ENCODE peak calls at places on chromosomes 2 and 18, in five cellular contexts. One of them, this sample, is unnamed.

GRCh38 chr18:6547476-6547875 is 132.8 kb upstream of the L3MBTL4 start:
- DNase-seq in ascending aorta: no peak
- DNase-seq in A549: no peak
- DNase-seq in cardiac fibroblast: no peak
- DNase-seq in cardiac muscle cell: no peak
- DNase-seq in this sample: no peak

GRCh38 chr2:239832101-239832994 is 192.8 kb downstream of the NDUFA10 start:
- DNase-seq in cardiac muscle cell: no peak
- DNase-seq in A549: no peak
- DNase-seq in ascending aorta: peak; percentile 55
- DNase-seq in cardiac fibroblast: no peak
- DNase-seq in this sample: no peak

GRCh38 chr2:20093263-20094141 is 42.1 kb upstream of the LAPTM4A start:
- DNase-seq in A549: peak; percentile 78
- DNase-seq in ascending aorta: no peak
- DNase-seq in cardiac fibroblast: peak; percentile 90
- DNase-seq in cardiac muscle cell: peak; percentile 83
- DNase-seq in this sample: peak; percentile 44

GRCh38 chr2:56130463-56131070 is 53.2 kb upstream of the CCDC85A start:
- DNase-seq in A549: peak; percentile 48
- DNase-seq in ascending aorta: no peak
- DNase-seq in cardiac muscle cell: peak; percentile 49
- DNase-seq in cardiac fibroblast: peak; percentile 66
- DNase-seq in this sample: no peak

GRCh38 chr2:42385225-42385624 is 24.2 kb upstream of the COX7A2L start:
- DNase-seq in cardiac muscle cell: peak; percentile 44
- DNase-seq in cardiac fibroblast: peak; percentile 7
- DNase-seq in A549: peak; percentile 50
- DNase-seq in ascending aorta: no peak
- DNase-seq in this sample: no peak

GRCh38 chr2:239344857-239345216 is 56.0 kb downstream of the HDAC4 start:
- DNase-seq in A549: no peak
- DNase-seq in ascending aorta: no peak
- DNase-seq in cardiac muscle cell: no peak
- DNase-seq in cardiac fibroblast: no peak
- DNase-seq in this sample: no peak

GRCh38 chr18:57918601-57919000 is 115.5 kb upstream of the ATP8B1 start:
- DNase-seq in ascending aorta: no peak
- DNase-seq in A549: no peak
- DNase-seq in cardiac muscle cell: no peak
- DNase-seq in cardiac fibroblast: no peak
- DNase-seq in this sample: no peak

GRCh38 chr2:207767461-207768167 is 2.1 kb downstream of the FZD5 start:
- DNase-seq in cardiac fibroblast: peak; percentile 30
- DNase-seq in ascending aorta: no peak
- DNase-seq in cardiac muscle cell: peak; percentile 40
- DNase-seq in A549: peak; percentile 81
- DNase-seq in this sample: peak; percentile 14

GRCh38 chr2:205686231-205687017 is 4.1 kb downstream of the NRP2 start:
- DNase-seq in ascending aorta: no peak
- DNase-seq in cardiac fibroblast: peak; percentile 31
- DNase-seq in cardiac muscle cell: peak; percentile 55
- DNase-seq in A549: no peak
- DNase-seq in this sample: no peak
- H3K4me3 ChIP-seq in ascending aorta: peak overlapping the region; percentile 85
- H3K4me3 ChIP-seq in cardiac fibroblast: peak overlapping the region; percentile 62
- H3K4me3 ChIP-seq in cardiac muscle cell: peak overlapping the region; percentile 69
- H3K4me3 ChIP-seq in A549: peak overlapping the region; percentile 80
- H3K4me3 ChIP-seq in this sample: peak overlapping the region; percentile 54

GRCh38 chr2:146931109-146931508 is 913.7 kb upstream of the ACVR2A start:
- DNase-seq in cardiac fibroblast: no peak
- DNase-seq in ascending aorta: no peak
- DNase-seq in A549: no peak
- DNase-seq in cardiac muscle cell: no peak
- DNase-seq in this sample: no peak

DNA sequence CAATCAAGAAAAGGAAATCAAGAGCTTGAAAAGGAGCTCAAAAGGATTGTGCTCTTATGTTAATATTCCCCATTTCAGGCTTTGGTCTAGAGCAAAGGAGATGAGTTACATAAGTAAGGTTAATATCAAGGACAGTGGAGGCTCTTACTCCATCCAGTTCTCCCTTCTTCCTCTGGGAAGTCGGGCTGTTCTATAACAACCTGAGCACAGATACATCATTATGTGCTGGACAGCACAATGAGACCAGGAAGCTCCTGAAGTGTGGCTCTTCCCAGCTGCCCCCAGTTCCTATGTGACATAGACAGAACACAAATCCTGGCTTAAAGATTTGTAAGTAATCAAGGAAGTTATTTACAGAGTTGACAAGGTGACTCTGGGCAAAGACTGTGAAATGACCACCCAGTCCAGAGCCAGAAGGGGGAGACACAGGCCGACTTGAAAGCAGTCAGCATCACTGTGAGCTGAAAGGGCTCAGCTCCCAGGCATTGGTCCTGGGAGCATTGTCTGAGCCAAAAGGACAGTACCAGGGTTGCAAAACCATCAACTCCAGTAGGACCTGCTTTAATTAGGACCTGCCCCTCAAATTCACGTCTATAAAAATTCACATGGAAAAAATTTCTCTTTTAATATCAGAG is 917.6 kb upstream of the ACVR2A start:
- DNase-seq in cardiac fibroblast: peak; percentile 89
- DNase-seq in A549: peak; percentile 36
- DNase-seq in cardiac muscle cell: peak; percentile 72
- DNase-seq in ascending aorta: no peak
- DNase-seq in this sample: no peak
- TF ChIP-seq CTCF in cardiac fibroblast: peak; percentile 77
- TF ChIP-seq CTCF in A549: no peak
- TF ChIP-seq CTCF in cardiac muscle cell: peak; percentile 85
- TF ChIP-seq CTCF in ascending aorta: no peak
- TF ChIP-seq CTCF in this sample: peak; percentile 49

GRCh38 chr2:203240491-203240890 is 1.7 kb downstream of the CYP20A1 start:
- DNase-seq in cardiac fibroblast: no peak
- DNase-seq in ascending aorta: no peak
- DNase-seq in A549: no peak
- DNase-seq in cardiac muscle cell: no peak
- DNase-seq in this sample: no peak
- H3K4me3 ChIP-seq in cardiac fibroblast: no peak overlapping the region
- H3K4me3 ChIP-seq in ascending aorta: no peak overlapping the region
- H3K4me3 ChIP-seq in A549: no peak overlapping the region
- H3K4me3 ChIP-seq in cardiac muscle cell: peak overlapping the region; percentile 57
- H3K4me3 ChIP-seq in this sample: peak overlapping the region; percentile 97

DNA sequence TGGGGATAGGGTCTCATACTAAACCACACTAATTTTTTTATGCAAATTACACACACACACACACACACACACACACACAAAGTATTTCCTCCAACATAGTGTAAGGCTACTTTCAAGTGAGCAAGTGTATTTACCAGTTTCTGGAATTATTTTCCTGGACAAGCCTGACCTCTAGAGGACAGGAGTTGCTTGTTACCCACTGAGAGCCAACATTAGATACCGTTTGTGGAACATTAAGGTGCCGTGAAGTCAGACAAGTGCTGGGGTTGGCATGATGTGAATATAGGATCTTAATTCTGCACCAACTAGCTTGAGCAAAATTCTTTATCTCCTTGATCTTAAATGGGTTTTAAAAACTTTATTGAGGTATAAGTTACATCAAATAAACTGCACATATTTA is 39.3 kb upstream of the SERPINB2 start:
- DNase-seq in cardiac muscle cell: peak; percentile 62
- DNase-seq in ascending aorta: no peak
- DNase-seq in A549: peak; percentile 70
- DNase-seq in cardiac fibroblast: peak; percentile 75
- DNase-seq in this sample: no peak
- TF ChIP-seq CTCF in cardiac muscle cell: peak; percentile 73
- TF ChIP-seq CTCF in ascending aorta: peak; percentile 10
- TF ChIP-seq CTCF in A549: peak; percentile 54
- TF ChIP-seq CTCF in cardiac fibroblast: peak; percentile 59
- TF ChIP-seq CTCF in this sample: peak; percentile 28

GRCh38 chr2:226793615-226794014 is 6.0 kb downstream of the IRS1 start:
- DNase-seq in A549: no peak
- DNase-seq in cardiac muscle cell: no peak
- DNase-seq in ascending aorta: no peak
- DNase-seq in cardiac fibroblast: no peak
- DNase-seq in this sample: no peak
- H3K4me3 ChIP-seq in A549: peak overlapping the region; percentile 48
- H3K4me3 ChIP-seq in cardiac muscle cell: peak overlapping the region; percentile 35
- H3K4me3 ChIP-seq in ascending aorta: peak overlapping the region; percentile 75
- H3K4me3 ChIP-seq in cardiac fibroblast: peak overlapping the region; percentile 80
- H3K4me3 ChIP-seq in this sample: peak overlapping the region; percentile 33

GRCh38 chr2:158507679-158508078 is 50.9 kb downstream of the PKP4 start:
- DNase-seq in ascending aorta: no peak
- DNase-seq in A549: no peak
- DNase-seq in cardiac muscle cell: no peak
- DNase-seq in cardiac fibroblast: no peak
- DNase-seq in this sample: no peak
- TF ChIP-seq CTCF in ascending aorta: no peak
- TF ChIP-seq CTCF in A549: no peak
- TF ChIP-seq CTCF in cardiac muscle cell: no peak
- TF ChIP-seq CTCF in cardiac fibroblast: no peak
- TF ChIP-seq CTCF in this sample: no peak

This sample was measured in tibial nerve.